ENCODE peak calls at places on chromosomes 11 and 22, in nine cellular contexts. One of them, this sample, is unnamed.

GRCh38 chr11:34747261-34747660 is 126.4 kb downstream of the EHF start:
- DNase-seq in H4: no peak
- DNase-seq in head of caudate nucleus: no peak
- DNase-seq in ELF-1: no peak
- DNase-seq in stimulated activated CD4-positive, alpha-beta T cell treated with anti-CD3 and anti-CD28 coated beads, Interleukin-15, amount 100 ng/mL, for 1 hour: no peak
- DNase-seq in fibroblast of the aortic adventitia: no peak
- DNase-seq in dorsolateral prefrontal cortex: no peak
- DNase-seq in HT-29: no peak
- DNase-seq in AG04450: no peak
- DNase-seq in this sample: no peak

GRCh38 chr11:125128450-125128849 is 17.0 kb upstream of the TMEM218 start:
- DNase-seq in H4: no peak
- DNase-seq in stimulated activated CD4-positive, alpha-beta T cell treated with anti-CD3 and anti-CD28 coated beads, Interleukin-15, amount 100 ng/mL, for 1 hour: no peak
- DNase-seq in ELF-1: no peak
- DNase-seq in fibroblast of the aortic adventitia: peak; percentile 77
- DNase-seq in dorsolateral prefrontal cortex: no peak
- DNase-seq in HT-29: no peak
- DNase-seq in head of caudate nucleus: no peak
- DNase-seq in AG04450: peak; percentile 67
- DNase-seq in this sample: no peak

GRCh38 chr22:40376149-40376548 is 5.8 kb downstream of the SGSM3 start:
- DNase-seq in stimulated activated CD4-positive, alpha-beta T cell treated with anti-CD3 and anti-CD28 coated beads, Interleukin-15, amount 100 ng/mL, for 1 hour: no peak
- DNase-seq in dorsolateral prefrontal cortex: no peak
- DNase-seq in AG04450: no peak
- DNase-seq in H4: no peak
- DNase-seq in HT-29: no peak
- DNase-seq in fibroblast of the aortic adventitia: no peak
- DNase-seq in head of caudate nucleus: no peak
- DNase-seq in ELF-1: no peak
- DNase-seq in this sample: no peak

GRCh38 chr11:2988361-2988762 is 3.8 kb downstream of the NAP1L4 start:
- DNase-seq in fibroblast of the aortic adventitia: no peak
- DNase-seq in AG04450: no peak
- DNase-seq in ELF-1: no peak
- DNase-seq in dorsolateral prefrontal cortex: no peak
- DNase-seq in head of caudate nucleus: no peak
- DNase-seq in H4: no peak
- DNase-seq in stimulated activated CD4-positive, alpha-beta T cell treated with anti-CD3 and anti-CD28 coated beads, Interleukin-15, amount 100 ng/mL, for 1 hour: no peak
- DNase-seq in HT-29: no peak
- DNase-seq in this sample: no peak

GRCh38 chr22:39703890-39704658 is 133.5 kb downstream of the CACNA1I start:
- DNase-seq in head of caudate nucleus: no peak
- DNase-seq in ELF-1: no peak
- DNase-seq in HT-29: no peak
- DNase-seq in dorsolateral prefrontal cortex: no peak
- DNase-seq in AG04450: no peak
- DNase-seq in H4: no peak
- DNase-seq in fibroblast of the aortic adventitia: peak; percentile 12
- DNase-seq in stimulated activated CD4-positive, alpha-beta T cell treated with anti-CD3 and anti-CD28 coated beads, Interleukin-15, amount 100 ng/mL, for 1 hour: no peak
- DNase-seq in this sample: no peak

GRCh38 chr11:75591371-75591770 is 29.3 kb downstream of the SERPINH1 start:
- DNase-seq in fibroblast of the aortic adventitia: no peak
- DNase-seq in HT-29: no peak
- DNase-seq in head of caudate nucleus: no peak
- DNase-seq in dorsolateral prefrontal cortex: no peak
- DNase-seq in ELF-1: no peak
- DNase-seq in AG04450: no peak
- DNase-seq in H4: no peak
- DNase-seq in stimulated activated CD4-positive, alpha-beta T cell treated with anti-CD3 and anti-CD28 coated beads, Interleukin-15, amount 100 ng/mL, for 1 hour: no peak
- DNase-seq in this sample: no peak

GRCh38 chr22:29581799-29582198 is 886 bp upstream of the NIPSNAP1 start:
- DNase-seq in AG04450: no peak
- DNase-seq in dorsolateral prefrontal cortex: no peak
- DNase-seq in ELF-1: peak; percentile 43
- DNase-seq in head of caudate nucleus: no peak
- DNase-seq in stimulated activated CD4-positive, alpha-beta T cell treated with anti-CD3 and anti-CD28 coated beads, Interleukin-15, amount 100 ng/mL, for 1 hour: no peak
- DNase-seq in HT-29: peak; percentile 87
- DNase-seq in H4: no peak
- DNase-seq in fibroblast of the aortic adventitia: no peak
- DNase-seq in this sample: no peak

GRCh38 chr22:33853200-33854097 is 66.8 kb downstream of the LARGE1 start:
- DNase-seq in fibroblast of the aortic adventitia: peak; percentile 78
- DNase-seq in AG04450: no peak
- DNase-seq in HT-29: peak; percentile 66
- DNase-seq in ELF-1: peak; percentile 17
- DNase-seq in stimulated activated CD4-positive, alpha-beta T cell treated with anti-CD3 and anti-CD28 coated beads, Interleukin-15, amount 100 ng/mL, for 1 hour: no peak
- DNase-seq in head of caudate nucleus: peak; percentile 70
- DNase-seq in H4: peak; percentile 74
- DNase-seq in dorsolateral prefrontal cortex: peak; percentile 61
- DNase-seq in this sample: peak; percentile 58

GRCh38 chr11:68328374-68329091 is 16.1 kb downstream of the LRP5 start:
- DNase-seq in dorsolateral prefrontal cortex: no peak
- DNase-seq in AG04450: no peak
- DNase-seq in fibroblast of the aortic adventitia: no peak
- DNase-seq in head of caudate nucleus: peak; percentile 79
- DNase-seq in ELF-1: peak; percentile 49
- DNase-seq in HT-29: peak; percentile 89
- DNase-seq in stimulated activated CD4-positive, alpha-beta T cell treated with anti-CD3 and anti-CD28 coated beads, Interleukin-15, amount 100 ng/mL, for 1 hour: no peak
- DNase-seq in H4: no peak
- DNase-seq in this sample: peak; percentile 68

GRCh38 chr11:1072116-1072820 is 2.4 kb upstream of the MUC2 start:
- DNase-seq in head of caudate nucleus: no peak
- DNase-seq in ELF-1: no peak
- DNase-seq in stimulated activated CD4-positive, alpha-beta T cell treated with anti-CD3 and anti-CD28 coated beads, Interleukin-15, amount 100 ng/mL, for 1 hour: no peak
- DNase-seq in H4: peak; percentile 43
- DNase-seq in fibroblast of the aortic adventitia: peak; percentile 19
- DNase-seq in AG04450: no peak
- DNase-seq in HT-29: peak; percentile 85
- DNase-seq in dorsolateral prefrontal cortex: peak; percentile 28
- DNase-seq in this sample: peak; percentile 62

GRCh38 chr11:78905756-78906155 is 331.1 kb upstream of the NARS2 start:
- DNase-seq in head of caudate nucleus: no peak
- DNase-seq in HT-29: no peak
- DNase-seq in AG04450: no peak
- DNase-seq in ELF-1: no peak
- DNase-seq in fibroblast of the aortic adventitia: no peak
- DNase-seq in stimulated activated CD4-positive, alpha-beta T cell treated with anti-CD3 and anti-CD28 coated beads, Interleukin-15, amount 100 ng/mL, for 1 hour: no peak
- DNase-seq in H4: no peak
- DNase-seq in dorsolateral prefrontal cortex: no peak
- DNase-seq in this sample: no peak

GRCh38 chr11:31664129-31664528 is 147.0 kb downstream of the PAX6 start:
- DNase-seq in H4: no peak
- DNase-seq in fibroblast of the aortic adventitia: no peak
- DNase-seq in head of caudate nucleus: no peak
- DNase-seq in AG04450: no peak
- DNase-seq in ELF-1: no peak
- DNase-seq in stimulated activated CD4-positive, alpha-beta T cell treated with anti-CD3 and anti-CD28 coated beads, Interleukin-15, amount 100 ng/mL, for 1 hour: no peak
- DNase-seq in HT-29: no peak
- DNase-seq in dorsolateral prefrontal cortex: no peak
- DNase-seq in this sample: no peak

GRCh38 chr22:19483481-19484244 is 3.9 kb downstream of the CDC45 start:
- DNase-seq in fibroblast of the aortic adventitia: peak; percentile 43
- DNase-seq in HT-29: no peak
- DNase-seq in head of caudate nucleus: no peak
- DNase-seq in H4: no peak
- DNase-seq in AG04450: no peak
- DNase-seq in ELF-1: no peak
- DNase-seq in dorsolateral prefrontal cortex: no peak
- DNase-seq in stimulated activated CD4-positive, alpha-beta T cell treated with anti-CD3 and anti-CD28 coated beads, Interleukin-15, amount 100 ng/mL, for 1 hour: no peak
- DNase-seq in this sample: no peak

GRCh38 chr11:61087426-61088119 is 14.7 kb upstream of the CD5 start:
- DNase-seq in head of caudate nucleus: no peak
- DNase-seq in ELF-1: no peak
- DNase-seq in AG04450: no peak
- DNase-seq in H4: no peak
- DNase-seq in fibroblast of the aortic adventitia: no peak
- DNase-seq in dorsolateral prefrontal cortex: no peak
- DNase-seq in stimulated activated CD4-positive, alpha-beta T cell treated with anti-CD3 and anti-CD28 coated beads, Interleukin-15, amount 100 ng/mL, for 1 hour: no peak
- DNase-seq in HT-29: no peak
- DNase-seq in this sample: no peak

GRCh38 chr11:66595245-66595904 is 2.4 kb downstream of the CCS start:
- DNase-seq in fibroblast of the aortic adventitia: peak; percentile 82
- DNase-seq in head of caudate nucleus: peak; percentile 16
- DNase-seq in ELF-1: no peak
- DNase-seq in dorsolateral prefrontal cortex: no peak
- DNase-seq in stimulated activated CD4-positive, alpha-beta T cell treated with anti-CD3 and anti-CD28 coated beads, Interleukin-15, amount 100 ng/mL, for 1 hour: no peak
- DNase-seq in H4: peak; percentile 27
- DNase-seq in AG04450: no peak
- DNase-seq in HT-29: peak; percentile 45
- DNase-seq in this sample: peak; percentile 38

GRCh38 chr11:71425851-71426250 is 22.3 kb downstream of the DHCR7 start:
- DNase-seq in H4: no peak
- DNase-seq in ELF-1: no peak
- DNase-seq in fibroblast of the aortic adventitia: no peak
- DNase-seq in head of caudate nucleus: no peak
- DNase-seq in dorsolateral prefrontal cortex: no peak
- DNase-seq in stimulated activated CD4-positive, alpha-beta T cell treated with anti-CD3 and anti-CD28 coated beads, Interleukin-15, amount 100 ng/mL, for 1 hour: no peak
- DNase-seq in AG04450: no peak
- DNase-seq in HT-29: no peak
- DNase-seq in this sample: no peak

GRCh38 chr11:33021937-33022336 is 6.3 kb downstream of the DEPDC7 start:
- DNase-seq in fibroblast of the aortic adventitia: no peak
- DNase-seq in H4: no peak
- DNase-seq in dorsolateral prefrontal cortex: no peak
- DNase-seq in AG04450: no peak
- DNase-seq in HT-29: peak; percentile 38
- DNase-seq in head of caudate nucleus: no peak
- DNase-seq in ELF-1: no peak
- DNase-seq in stimulated activated CD4-positive, alpha-beta T cell treated with anti-CD3 and anti-CD28 coated beads, Interleukin-15, amount 100 ng/mL, for 1 hour: no peak
- DNase-seq in this sample: no peak

GRCh38 chr11:63246045-63246444 is 2.6 kb upstream of the SLC22A25 start:
- DNase-seq in dorsolateral prefrontal cortex: no peak
- DNase-seq in HT-29: no peak
- DNase-seq in ELF-1: no peak
- DNase-seq in fibroblast of the aortic adventitia: no peak
- DNase-seq in head of caudate nucleus: no peak
- DNase-seq in H4: no peak
- DNase-seq in AG04450: no peak
- DNase-seq in stimulated activated CD4-positive, alpha-beta T cell treated with anti-CD3 and anti-CD28 coated beads, Interleukin-15, amount 100 ng/mL, for 1 hour: no peak
- DNase-seq in this sample: no peak

GRCh38 chr11:114058871-114059277 is 637 bp upstream of the ZBTB16 start:
- DNase-seq in ELF-1: peak; percentile 29
- DNase-seq in stimulated activated CD4-positive, alpha-beta T cell treated with anti-CD3 and anti-CD28 coated beads, Interleukin-15, amount 100 ng/mL, for 1 hour: no peak
- DNase-seq in head of caudate nucleus: no peak
- DNase-seq in H4: no peak
- DNase-seq in AG04450: no peak
- DNase-seq in fibroblast of the aortic adventitia: no peak
- DNase-seq in dorsolateral prefrontal cortex: no peak
- DNase-seq in HT-29: no peak
- DNase-seq in this sample: peak; percentile 42

GRCh38 chr11:81059356-81059755 is 1618.5 kb upstream of the TENM4 start:
- DNase-seq in H4: no peak
- DNase-seq in fibroblast of the aortic adventitia: no peak
- DNase-seq in head of caudate nucleus: no peak
- DNase-seq in ELF-1: peak; percentile 11
- DNase-seq in AG04450: no peak
- DNase-seq in HT-29: no peak
- DNase-seq in dorsolateral prefrontal cortex: no peak
- DNase-seq in stimulated activated CD4-positive, alpha-beta T cell treated with anti-CD3 and anti-CD28 coated beads, Interleukin-15, amount 100 ng/mL, for 1 hour: no peak
- DNase-seq in this sample: no peak

GRCh38 chr11:6523253-6523652 is 26.2 kb downstream of the DNHD1 start:
- DNase-seq in stimulated activated CD4-positive, alpha-beta T cell treated with anti-CD3 and anti-CD28 coated beads, Interleukin-15, amount 100 ng/mL, for 1 hour: no peak
- DNase-seq in HT-29: peak; percentile 73
- DNase-seq in ELF-1: no peak
- DNase-seq in head of caudate nucleus: no peak
- DNase-seq in dorsolateral prefrontal cortex: no peak
- DNase-seq in fibroblast of the aortic adventitia: peak; percentile 36
- DNase-seq in AG04450: no peak
- DNase-seq in H4: no peak
- DNase-seq in this sample: peak; percentile 56

GRCh38 chr11:57214494-57214893 is 22.6 kb downstream of the APLNR start:
- DNase-seq in dorsolateral prefrontal cortex: no peak
- DNase-seq in HT-29: no peak
- DNase-seq in AG04450: peak; percentile 68
- DNase-seq in fibroblast of the aortic adventitia: peak; percentile 81
- DNase-seq in stimulated activated CD4-positive, alpha-beta T cell treated with anti-CD3 and anti-CD28 coated beads, Interleukin-15, amount 100 ng/mL, for 1 hour: no peak
- DNase-seq in H4: no peak
- DNase-seq in head of caudate nucleus: no peak
- DNase-seq in ELF-1: peak; percentile 49
- DNase-seq in this sample: peak; percentile 26

GRCh38 chr11:102630598-102631448 is 5.7 kb upstream of the MMP20 start:
- DNase-seq in dorsolateral prefrontal cortex: no peak
- DNase-seq in HT-29: no peak
- DNase-seq in stimulated activated CD4-positive, alpha-beta T cell treated with anti-CD3 and anti-CD28 coated beads, Interleukin-15, amount 100 ng/mL, for 1 hour: no peak
- DNase-seq in ELF-1: no peak
- DNase-seq in H4: no peak
- DNase-seq in head of caudate nucleus: no peak
- DNase-seq in fibroblast of the aortic adventitia: no peak
- DNase-seq in AG04450: no peak
- DNase-seq in this sample: peak; percentile 26

GRCh38 chr11:23404225-23405160 is 544.2 kb upstream of the CCDC179 start:
- DNase-seq in HT-29: no peak
- DNase-seq in H4: no peak
- DNase-seq in stimulated activated CD4-positive, alpha-beta T cell treated with anti-CD3 and anti-CD28 coated beads, Interleukin-15, amount 100 ng/mL, for 1 hour: no peak
- DNase-seq in dorsolateral prefrontal cortex: peak; percentile 24
- DNase-seq in ELF-1: no peak
- DNase-seq in AG04450: no peak
- DNase-seq in head of caudate nucleus: no peak
- DNase-seq in fibroblast of the aortic adventitia: no peak
- DNase-seq in this sample: no peak

GRCh38 chr11:65504671-65505433 is 6.0 kb downstream of the MALAT1 start:
- DNase-seq in dorsolateral prefrontal cortex: no peak
- DNase-seq in stimulated activated CD4-positive, alpha-beta T cell treated with anti-CD3 and anti-CD28 coated beads, Interleukin-15, amount 100 ng/mL, for 1 hour: no peak
- DNase-seq in HT-29: peak; percentile 74
- DNase-seq in fibroblast of the aortic adventitia: peak; percentile 74
- DNase-seq in H4: no peak
- DNase-seq in head of caudate nucleus: no peak
- DNase-seq in ELF-1: no peak
- DNase-seq in AG04450: no peak
- DNase-seq in this sample: no peak

GRCh38 chr22:20571531-20572007 is 64.2 kb downstream of the MED15 start:
- DNase-seq in stimulated activated CD4-positive, alpha-beta T cell treated with anti-CD3 and anti-CD28 coated beads, Interleukin-15, amount 100 ng/mL, for 1 hour: peak; percentile 49
- DNase-seq in head of caudate nucleus: no peak
- DNase-seq in ELF-1: no peak
- DNase-seq in fibroblast of the aortic adventitia: peak; percentile 34
- DNase-seq in AG04450: no peak
- DNase-seq in dorsolateral prefrontal cortex: no peak
- DNase-seq in HT-29: peak; percentile 26
- DNase-seq in H4: no peak
- DNase-seq in this sample: no peak

GRCh38 chr11:94519478-94520084 is 7.3 kb downstream of the C11orf97 start:
- DNase-seq in fibroblast of the aortic adventitia: peak; percentile 68
- DNase-seq in dorsolateral prefrontal cortex: no peak
- DNase-seq in HT-29: peak; percentile 77
- DNase-seq in stimulated activated CD4-positive, alpha-beta T cell treated with anti-CD3 and anti-CD28 coated beads, Interleukin-15, amount 100 ng/mL, for 1 hour: no peak
- DNase-seq in AG04450: no peak
- DNase-seq in head of caudate nucleus: no peak
- DNase-seq in ELF-1: no peak
- DNase-seq in H4: no peak
- DNase-seq in this sample: peak; percentile 52

GRCh38 chr11:12087075-12087775 is 23.2 kb upstream of the MICAL2 start:
- DNase-seq in AG04450: no peak
- DNase-seq in dorsolateral prefrontal cortex: no peak
- DNase-seq in head of caudate nucleus: no peak
- DNase-seq in fibroblast of the aortic adventitia: peak; percentile 79
- DNase-seq in H4: peak; percentile 90
- DNase-seq in stimulated activated CD4-positive, alpha-beta T cell treated with anti-CD3 and anti-CD28 coated beads, Interleukin-15, amount 100 ng/mL, for 1 hour: no peak
- DNase-seq in ELF-1: no peak
- DNase-seq in HT-29: peak; percentile 64
- DNase-seq in this sample: no peak

GRCh38 chr11:28524098-28524497 is 415.9 kb downstream of the METTL15 start:
- DNase-seq in HT-29: no peak
- DNase-seq in stimulated activated CD4-positive, alpha-beta T cell treated with anti-CD3 and anti-CD28 coated beads, Interleukin-15, amount 100 ng/mL, for 1 hour: no peak
- DNase-seq in AG04450: no peak
- DNase-seq in fibroblast of the aortic adventitia: peak; percentile 71
- DNase-seq in ELF-1: no peak
- DNase-seq in H4: no peak
- DNase-seq in head of caudate nucleus: no peak
- DNase-seq in dorsolateral prefrontal cortex: no peak
- DNase-seq in this sample: no peak

GRCh38 chr22:19377565-19378361 is 53.8 kb downstream of the HIRA start:
- DNase-seq in AG04450: no peak
- DNase-seq in H4: no peak
- DNase-seq in dorsolateral prefrontal cortex: no peak
- DNase-seq in fibroblast of the aortic adventitia: no peak
- DNase-seq in stimulated activated CD4-positive, alpha-beta T cell treated with anti-CD3 and anti-CD28 coated beads, Interleukin-15, amount 100 ng/mL, for 1 hour: no peak
- DNase-seq in ELF-1: no peak
- DNase-seq in HT-29: no peak
- DNase-seq in head of caudate nucleus: no peak
- DNase-seq in this sample: no peak

GRCh38 chr11:44982496-44983062 is 31.9 kb upstream of the TP53I11 start:
- DNase-seq in ELF-1: no peak
- DNase-seq in dorsolateral prefrontal cortex: no peak
- DNase-seq in H4: no peak
- DNase-seq in fibroblast of the aortic adventitia: no peak
- DNase-seq in head of caudate nucleus: no peak
- DNase-seq in AG04450: no peak
- DNase-seq in stimulated activated CD4-positive, alpha-beta T cell treated with anti-CD3 and anti-CD28 coated beads, Interleukin-15, amount 100 ng/mL, for 1 hour: no peak
- DNase-seq in HT-29: no peak
- DNase-seq in this sample: no peak

This sample was measured in hepatocyte.